ENCODE peak calls at places on chromosomes 13 and 19, in five cellular contexts. V is GM12892, S is HepG2, M is H1, J is GM12878. F is an unnamed sample.

GRCh38 chr19:1252818-1253513 is 4.6 kb downstream of the MIDN start:
- DNase-seq in V (no peak), S (peak; percentile 82), M (no peak), J (no peak), F (no peak)

GRCh38 chr19:5851302-5851701 is at the start of gene FUT3:
- DNase-seq in V (no peak), S (no peak), M (no peak), J (no peak), F (no peak)

GRCh38 chr13:26051231-26052135 is at the start of gene SHISA2:
- DNase-seq in V (peak; percentile 39), S (no peak), M (peak; percentile 43), J (no peak), F (no peak)

GRCh38 chr19:17289489-17289888 is 7.8 kb downstream of the ANKLE1 start:
- DNase-seq in V (peak; percentile 88), S (no peak), M (no peak), J (no peak), F (peak; percentile 77)

GRCh38 chr13:46578590-46578975 is 25.6 kb downstream of the LRCH1 start:
- DNase-seq in V (no peak), S (no peak), M (no peak), J (no peak), F (no peak)

GRCh38 chr13:20198781-20199180 is 6.0 kb upstream of the GJB2 start:
- DNase-seq in V (no peak), S (peak; percentile 38), M (no peak), J (no peak), F (no peak)

GRCh38 chr13:43129021-43129420 is 105.6 kb downstream of the DNAJC15 start:
- DNase-seq in V (no peak), S (no peak), M (no peak), J (no peak), F (no peak)

GRCh38 chr13:42102961-42103688 is 54.7 kb downstream of the DGKH start:
- DNase-seq in V (no peak), S (no peak), M (no peak), J (no peak), F (no peak)

GRCh38 chr13:73336789-73337188 is 278.0 kb downstream of the KLF5 start:
- DNase-seq in V (no peak), S (peak; percentile 19), M (no peak), J (no peak), F (no peak)

GRCh38 chr19:54137913-54138776 is 583 bp downstream of the CNOT3 start:
- DNase-seq in V (peak; percentile 69), S (no peak), M (no peak), J (no peak), F (peak; percentile 59)

GRCh38 chr19:54138777-54139256 is 1.3 kb downstream of the CNOT3 start:
- DNase-seq in V (no peak), S (no peak), M (no peak), J (no peak), F (no peak)

GRCh38 chr19:54136086-54136863 is 1.3 kb upstream of the CNOT3 start:
- DNase-seq in V (no peak), S (no peak), M (no peak), J (no peak), F (no peak)

GRCh38 chr19:54136864-54137113 is 773 bp upstream of the CNOT3 start:
- DNase-seq in V (no peak), S (no peak), M (no peak), J (no peak), F (peak; percentile 94)

GRCh38 chr19:54137114-54137912 is at the start of gene CNOT3:
- DNase-seq in V (peak; percentile 99), S (peak; percentile 100), M (peak; percentile 100), J (peak; percentile 100), F (peak; percentile 98)
- TF ChIP-seq POLR2A in V (peak; percentile 79), S (peak; percentile 78), M (peak; percentile 89), J (peak; percentile 91), F (peak; percentile 71)

GRCh38 chr19:54436561-54437229 is 12.3 kb upstream of the LENG8 start:
- DNase-seq in V (no peak), S (no peak), M (no peak), J (no peak), F (no peak)

GRCh38 chr19:54435551-54436016 is 13.4 kb upstream of the LENG8 start:
- DNase-seq in V (no peak), S (no peak), M (no peak), J (no peak), F (no peak)

GRCh38 chr19:54434862-54435174 is 14.2 kb upstream of the LENG8 start:
- DNase-seq in V (no peak), S (no peak), M (no peak), J (no peak), F (no peak)

GRCh38 chr19:54434112-54434861 is 14.7 kb upstream of the LENG8 start:
- DNase-seq in V (no peak), S (no peak), M (no peak), J (no peak), F (no peak)

DNA sequence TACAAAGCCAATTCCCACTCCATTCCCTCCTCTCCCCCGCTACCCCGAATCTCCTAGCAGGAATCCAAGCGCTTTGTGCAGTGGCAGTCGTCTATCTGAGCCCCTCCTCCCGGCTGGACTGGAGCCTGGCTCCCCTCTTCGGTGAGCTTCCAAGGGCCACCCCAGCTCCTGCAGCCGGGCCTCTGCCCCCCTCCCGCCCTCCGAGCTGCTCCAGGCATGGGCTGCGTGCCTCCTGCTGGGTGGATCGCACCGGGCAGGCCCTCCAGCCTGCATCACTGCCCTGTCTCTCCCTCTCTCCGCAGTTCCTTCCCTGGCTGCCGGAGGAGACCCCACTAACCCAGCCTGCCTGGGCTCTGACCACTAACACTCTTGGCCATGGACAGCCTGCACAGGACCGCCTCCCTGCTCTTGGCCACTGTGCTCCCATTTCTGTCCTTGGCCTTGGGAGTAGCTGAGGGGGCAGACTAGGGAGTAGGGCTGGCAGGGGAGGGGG is 12.9 kb upstream of the LENG8 start:
- DNase-seq in V (no peak), S (no peak), M (no peak), J (no peak), F (no peak)
- TF ChIP-seq TAF1 in V (no peak), S (no peak), M (no peak), J (no peak), F (no peak)

DNA sequence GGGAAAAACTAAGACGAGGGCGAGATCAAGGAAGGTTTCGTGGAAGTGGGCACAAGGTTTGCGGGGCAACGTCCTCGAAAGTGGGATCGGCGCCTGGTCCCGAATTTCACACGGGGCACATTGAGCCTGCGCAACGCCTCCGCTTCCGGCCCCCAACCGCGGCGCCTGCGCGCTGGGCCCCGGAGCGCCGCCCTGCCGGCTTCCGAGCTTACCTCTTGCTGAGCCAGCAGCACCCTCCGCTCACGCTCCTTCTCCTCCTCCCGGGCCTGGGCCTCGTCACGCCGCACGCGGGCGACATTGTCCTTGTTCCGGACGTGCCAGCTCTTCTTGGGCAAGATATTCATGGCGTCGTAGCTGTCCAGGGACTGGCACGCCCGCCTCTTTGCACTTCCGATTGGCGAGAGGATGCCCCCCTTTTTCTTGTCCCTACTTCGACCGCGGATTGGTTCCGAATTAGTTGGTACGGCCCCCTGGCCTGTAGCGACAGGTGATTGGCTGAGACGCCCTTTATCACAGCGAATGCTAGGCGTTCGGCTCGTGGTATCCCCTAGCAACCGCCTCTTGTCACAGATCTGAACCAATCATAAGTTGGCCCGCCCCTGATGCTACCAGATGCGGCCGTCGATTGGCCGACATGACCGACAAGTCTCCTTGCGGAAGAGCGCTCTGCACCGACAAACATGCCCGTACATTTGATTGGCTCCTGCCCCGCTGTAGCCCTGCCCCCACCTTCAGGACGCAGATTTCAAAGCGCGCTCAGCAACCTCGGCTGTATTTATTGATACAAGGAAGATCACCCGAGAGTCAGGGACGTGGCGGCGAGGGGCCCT is at the start of gene LENG1:
- DNase-seq in V (peak; percentile 97), S (peak; percentile 100), M (peak; percentile 100), J (peak; percentile 99), F (peak; percentile 96)
- TF ChIP-seq POLR2A in V (peak; percentile 86), S (peak; percentile 62), M (peak; percentile 76), J (peak; percentile 94), F (peak; percentile 82)

DNA sequence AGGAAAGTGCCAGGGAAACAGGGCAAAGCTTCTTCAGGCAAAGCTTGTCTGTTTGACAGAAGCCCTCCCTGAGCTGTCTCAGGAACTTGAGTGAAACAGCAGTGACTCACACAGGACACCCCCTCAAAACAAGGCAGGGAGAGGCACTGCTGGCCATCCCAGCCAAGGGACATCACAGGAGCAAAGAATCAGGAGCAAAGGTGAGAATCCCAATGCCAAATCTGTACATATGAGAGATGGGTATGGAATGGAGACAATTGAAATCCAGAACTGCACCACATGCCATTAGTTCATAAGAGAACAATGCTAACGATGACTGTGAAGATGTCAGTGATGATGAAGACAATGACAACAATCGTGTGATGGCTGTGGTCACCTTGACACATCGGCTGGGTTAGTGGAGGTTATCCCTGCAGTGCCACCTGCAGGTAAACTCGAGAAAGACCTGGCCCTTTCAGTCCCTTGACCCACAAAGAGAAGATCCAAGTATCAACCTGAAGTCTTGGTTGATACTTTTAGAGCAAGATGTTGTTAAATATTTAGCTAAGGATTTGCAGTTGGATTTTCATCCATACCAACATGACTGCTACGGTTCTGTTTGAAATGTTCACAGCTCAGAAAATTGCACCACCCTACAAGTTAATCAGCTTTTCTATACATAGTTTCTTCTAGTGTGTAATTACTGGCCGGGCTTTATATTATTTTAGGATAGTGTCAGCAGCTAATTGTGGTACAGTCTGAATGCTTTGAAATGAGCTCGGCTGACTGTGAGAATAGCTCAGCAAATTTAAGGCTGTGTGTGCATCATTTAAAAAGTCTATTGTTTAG is 42.0 kb upstream of the IPO5 start:
- DNase-seq in V (no peak), S (peak; percentile 19), M (no peak), J (no peak), F (no peak)
- TF ChIP-seq TAF1 in V (no peak), S (no peak), M (no peak), J (no peak), F (no peak)

F was measured in GM12891.